ENCODE peak calls at places on chromosomes 2 and 18, in five cellular contexts. N is ovary, J is dermis blood vessel endothelial cell, R is AG09309, L is keratinocyte. A is an unnamed sample.

GRCh38 chr2:132009177-132009873 is 152.4 kb downstream of the ANKRD30BL start:
- DNase-seq in N (no peak), J (no peak), R (no peak), L (no peak), A (no peak)

GRCh38 chr2:226077031-226077430 is 677.5 kb downstream of the NYAP2 start:
- DNase-seq in N (no peak), J (no peak), R (peak; percentile 8), L (no peak), A (no peak)

GRCh38 chr2:40049782-40050181 is 270.7 kb upstream of the THUMPD2 start:
- DNase-seq in N (no peak), J (no peak), R (no peak), L (no peak), A (no peak)

GRCh38 chr18:47184419-47185050 is 8.4 kb upstream of the IER3IP1 start:
- DNase-seq in N (no peak), J (peak; percentile 73), R (peak; percentile 41), L (no peak), A (no peak)

GRCh38 chr18:3319399-3319798 is 57.5 kb downstream of the MYL12B start:
- DNase-seq in N (no peak), J (peak; percentile 62), R (no peak), L (no peak), A (no peak)

GRCh38 chr18:45103319-45104070 is 422.8 kb downstream of the SETBP1 start:
- DNase-seq in N (no peak), J (no peak), R (no peak), L (no peak), A (no peak)

GRCh38 chr2:147141930-147142329 is 702.9 kb upstream of the ACVR2A start:
- DNase-seq in N (no peak), J (no peak), R (no peak), L (no peak), A (no peak)

GRCh38 chr2:108396845-108397244 is 19.1 kb downstream of the SULT1C4 start:
- DNase-seq in N (no peak), J (peak; percentile 49), R (peak; percentile 7), L (no peak), A (no peak)

GRCh38 chr2:182642328-182642727 is 73.7 kb upstream of the DNAJC10 start:
- DNase-seq in N (peak; percentile 31), J (peak; percentile 69), R (no peak), L (no peak), A (no peak)

GRCh38 chr2:17539993-17540812 is at the start of gene VSNL1:
- DNase-seq in N (peak; percentile 79), J (peak; percentile 40), R (no peak), L (peak; percentile 76), A (no peak)

A was measured in suprapubic skin.